ENCODE peak calls at places on chromosomes 2 and 18, in six cellular contexts. V, J, D, A, Z and N are unnamed samples.

GRCh38 chr18:42052137-42052708 is 97.2 kb downstream of the PIK3C3 start:
- DNase-seq in D (peak; percentile 53), A (no peak), V (no peak), J (no peak), Z (no peak), N (no peak)

GRCh38 chr2:36572054-36572751 is 25.8 kb downstream of the FEZ2 start:
- DNase-seq in D (no peak), Z (no peak), J (no peak), A (no peak), V (no peak), N (no peak)

GRCh38 chr18:58225101-58225500 is 181.1 kb downstream of the NEDD4L start:
- DNase-seq in D (no peak), V (peak; percentile 71), J (no peak), A (no peak), Z (no peak), N (no peak)

GRCh38 chr2:145595296-145595695 is 1075.4 kb upstream of the ZEB2 start:
- DNase-seq in Z (no peak), A (no peak), V (no peak), J (no peak), D (peak; percentile 13), N (no peak)

GRCh38 chr2:60516383-60516811 is 37.1 kb downstream of the BCL11A start:
- DNase-seq in V (no peak), Z (no peak), A (no peak), J (no peak), D (peak; percentile 92), N (peak; percentile 37)

GRCh38 chr2:188291617-188292445 is at the start of gene GULP1:
- DNase-seq in D (peak; percentile 64), V (no peak), A (no peak), J (peak; percentile 86), Z (peak; percentile 67), N (no peak)

GRCh38 chr2:85545780-85546240 is 6.8 kb downstream of the MAT2A start:
- DNase-seq in V (no peak), J (no peak), Z (no peak), A (no peak), D (no peak), N (no peak)

GRCh38 chr2:239230318-239231052 is 170.3 kb downstream of the HDAC4 start:
- DNase-seq in V (no peak), Z (no peak), A (no peak), J (peak; percentile 90), D (no peak), N (no peak)

GRCh38 chr2:138919336-138919735 is 139.1 kb upstream of the NXPH2 start:
- DNase-seq in J (no peak), A (no peak), D (no peak), Z (no peak), V (no peak), N (no peak)

GRCh38 chr2:172288603-172289002 is 138.8 kb upstream of the ITGA6 start:
- DNase-seq in V (no peak), A (no peak), D (no peak), Z (no peak), J (no peak), N (no peak)

GRCh38 chr18:28576941-28577340 is 400.0 kb upstream of the CDH2 start:
- DNase-seq in Z (no peak), J (no peak), D (no peak), V (no peak), A (no peak), N (no peak)

GRCh38 chr18:44627245-44627644 is 53.4 kb upstream of the SETBP1 start:
- DNase-seq in A (no peak), D (peak; percentile 78), Z (no peak), J (no peak), V (no peak), N (peak; percentile 60)

GRCh38 chr2:71963295-71963694 is 184.4 kb downstream of the CYP26B1 start:
- DNase-seq in V (no peak), J (no peak), D (peak; percentile 49), Z (no peak), A (no peak), N (no peak)

GRCh38 chr2:239966848-239967136 is 58.4 kb downstream of the NDUFA10 start:
- DNase-seq in J (no peak), Z (no peak), A (no peak), D (peak; percentile 60), V (no peak), N (no peak)

GRCh38 chr18:54776282-54776977 is 51.8 kb upstream of the RAB27B start:
- DNase-seq in D (peak; percentile 97), V (peak; percentile 12), A (peak; percentile 89), J (no peak), Z (no peak), N (peak; percentile 94)

GRCh38 chr18:54774423-54774822 is 53.9 kb upstream of the RAB27B start:
- DNase-seq in A (no peak), J (no peak), V (no peak), Z (no peak), D (peak; percentile 75), N (peak; percentile 40)

GRCh38 chr18:54774971-54775665 is 53.2 kb upstream of the RAB27B start:
- DNase-seq in J (no peak), A (no peak), D (peak; percentile 29), V (no peak), Z (no peak), N (no peak)

GRCh38 chr18:54777118-54777791 is 51.0 kb upstream of the RAB27B start:
- DNase-seq in Z (no peak), V (no peak), J (no peak), A (no peak), D (no peak), N (no peak)

DNA sequence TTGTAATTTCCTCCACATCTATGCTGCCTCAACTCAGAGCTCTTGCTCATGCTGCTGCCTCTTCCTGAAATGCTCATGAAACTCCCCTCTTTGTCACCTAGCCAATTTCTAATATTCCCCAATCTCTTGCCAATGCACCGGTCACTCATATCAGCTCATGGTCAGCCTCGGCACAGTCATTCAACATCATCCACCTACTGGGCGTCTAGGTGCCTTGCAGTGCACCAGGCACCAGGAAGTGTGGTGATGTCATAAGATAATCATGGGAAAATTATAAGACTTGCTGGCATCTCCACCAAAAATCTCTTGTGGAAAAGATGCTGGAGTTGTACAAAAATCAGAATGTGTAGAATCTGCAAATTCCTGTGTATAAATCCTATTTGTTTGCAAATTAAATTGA is 52.6 kb upstream of the RAB27B start:
- DNase-seq in J (no peak), A (no peak), Z (no peak), D (peak; percentile 55), V (no peak), N (peak; percentile 89)
- TF ChIP-seq CTCF in J (no peak), A (peak; percentile 26), Z (no peak), D (peak; percentile 50), V (no peak), N (peak; percentile 66)

DNA sequence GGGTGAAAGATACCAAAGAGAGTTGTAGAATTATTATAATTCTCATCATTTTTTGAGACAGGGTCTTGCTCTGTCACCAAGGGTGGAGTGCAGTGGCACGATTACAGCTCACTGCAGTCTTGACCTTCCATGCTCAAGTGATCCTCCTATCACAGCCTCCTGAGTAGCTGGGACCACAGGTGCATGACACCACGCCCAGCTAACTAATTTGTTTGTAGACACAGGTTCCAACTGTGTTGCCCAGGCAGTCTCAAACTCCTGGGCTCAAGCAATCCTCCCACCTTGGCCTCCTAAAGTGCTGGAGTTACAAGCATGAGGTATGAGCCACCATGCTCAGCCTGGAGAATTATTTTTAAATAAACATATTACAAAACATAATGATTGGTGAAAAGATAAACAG is 92.8 kb upstream of the MSH6 start:
- DNase-seq in J (no peak), V (no peak), D (no peak), Z (no peak), A (no peak), N (no peak)
- H3K4me3 ChIP-seq in J (no peak overlapping the region), V (no peak overlapping the region), D (no peak overlapping the region), Z (no peak overlapping the region), A (no peak overlapping the region), N (no peak overlapping the region)

DNA sequence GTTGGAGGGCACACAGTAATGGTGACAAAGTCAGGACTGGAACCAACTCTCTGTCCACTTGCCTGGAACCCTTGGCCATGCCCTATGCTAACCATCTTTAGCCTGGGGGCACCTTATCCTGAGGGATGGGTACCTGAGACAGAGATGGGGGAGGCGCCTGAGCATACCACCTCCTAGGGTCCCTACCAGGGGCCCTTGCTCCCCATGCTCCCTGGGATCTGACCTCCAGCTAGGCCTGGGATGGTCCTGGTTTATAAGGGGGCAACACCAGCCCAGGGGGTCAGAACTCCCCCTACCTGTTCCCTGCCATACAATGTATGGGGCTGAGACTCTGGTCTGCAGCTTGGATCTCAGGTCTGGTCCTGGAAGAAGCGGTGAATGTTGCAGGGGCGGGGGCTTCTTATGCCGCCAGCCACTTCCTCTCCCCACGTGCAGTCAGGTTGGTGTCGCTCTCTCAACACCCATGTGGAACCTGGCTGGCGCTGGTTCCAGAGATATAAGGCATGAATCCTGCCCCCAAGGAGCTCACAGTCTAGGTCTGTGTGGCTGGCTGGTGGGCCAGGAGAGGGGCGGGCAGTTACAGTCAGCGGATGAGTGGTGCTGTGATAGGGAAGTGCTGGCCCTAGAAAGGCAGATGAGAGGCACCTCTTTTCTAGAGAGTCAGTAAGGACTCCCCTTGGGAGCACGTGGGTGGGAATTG is 3.8 kb upstream of the TOGARAM2 start:
- DNase-seq in V (no peak), A (no peak), D (no peak), J (no peak), Z (no peak), N (no peak)
- TF ChIP-seq CTCF in V (no peak), A (no peak), D (no peak), J (no peak), Z (no peak), N (no peak)

DNA sequence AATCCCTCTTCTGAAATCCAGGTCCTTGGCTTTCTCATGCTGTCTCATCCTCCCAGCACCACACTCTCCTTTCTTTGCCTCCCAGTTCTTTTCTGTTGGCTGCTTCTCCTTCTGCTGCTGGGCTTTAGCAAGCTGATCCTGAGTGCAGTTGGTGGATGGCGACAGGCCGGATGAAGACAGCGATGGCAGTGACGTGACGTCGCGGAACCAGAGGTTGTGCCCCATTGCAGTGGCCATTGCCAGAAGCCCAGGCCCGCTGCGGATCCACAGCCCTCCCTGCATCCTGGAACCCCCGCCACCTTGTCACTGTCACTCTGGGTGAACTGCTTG is 75.2 kb downstream of the EIPR1 start:
- DNase-seq in J (no peak), V (no peak), Z (no peak), D (no peak), A (no peak), N (no peak)
- H3K4me3 ChIP-seq in J (no peak overlapping the region), V (no peak overlapping the region), Z (no peak overlapping the region), D (no peak overlapping the region), A (no peak overlapping the region), N (no peak overlapping the region)

GRCh38 chr2:170991398-170992185 is 62.5 kb downstream of the GORASP2 start:
- DNase-seq in D (no peak), A (no peak), Z (no peak), V (no peak), J (no peak), N (no peak)
- TF ChIP-seq CTCF in D (no peak), A (peak; percentile 27), Z (no peak), V (no peak), J (no peak), N (no peak)

GRCh38 chr2:241603686-241604085 is 33.3 kb downstream of the THAP4 start:
- DNase-seq in V (no peak), A (no peak), D (no peak), J (no peak), Z (no peak), N (peak; percentile 32)

GRCh38 chr2:241606186-241606585 is 30.8 kb downstream of the THAP4 start:
- DNase-seq in A (no peak), Z (no peak), V (no peak), J (no peak), D (no peak), N (no peak)

GRCh38 chr2:241598487-241598886 is 38.5 kb downstream of the THAP4 start:
- DNase-seq in J (peak; percentile 61), A (no peak), D (no peak), V (no peak), Z (no peak), N (no peak)

GRCh38 chr2:241601841-241602240 is 35.1 kb downstream of the THAP4 start:
- DNase-seq in Z (no peak), J (no peak), V (no peak), D (no peak), A (no peak), N (no peak)

GRCh38 chr2:241602720-241603119 is 34.2 kb downstream of the THAP4 start:
- DNase-seq in V (no peak), Z (no peak), A (no peak), D (no peak), J (peak; percentile 56), N (no peak)
- H3K4me3 ChIP-seq in V (no peak overlapping the region), Z (no peak overlapping the region), A (no peak overlapping the region), D (no peak overlapping the region), J (no peak overlapping the region), N (no peak overlapping the region)